ENCODE peak calls at places on chromosomes 2 and 18, in seven cellular contexts. Y is HCT116, H is Caco-2, B is A673, O is esophagus squamous epithelium, X is Peyer's patch, L is BE2C. M is an unnamed sample.
A peak's percentile ranks its signal among the peaks of the same experiment; 100 is the strongest.

GRCh38 chr2:36549063-36549662 is 48.8 kb downstream of the FEZ2 start:
- DNase-seq in Y (no peak), H (no peak), B (no peak), O (no peak), X (no peak), L (no peak), M (no peak)

GRCh38 chr2:239175181-239175580 is 225.6 kb downstream of the HDAC4 start:
- DNase-seq in Y (no peak), H (no peak), B (no peak), O (no peak), X (peak; percentile 4), L (peak; percentile 0), M (no peak)

GRCh38 chr2:231399046-231399852 is 3.7 kb downstream of the B3GNT7 start:
- DNase-seq in Y (no peak), H (no peak), B (no peak), O (no peak), X (no peak), L (no peak), M (no peak)

GRCh38 chr18:23373564-23373963 is 79.5 kb upstream of the RIOK3 start:
- DNase-seq in Y (no peak), H (no peak), B (no peak), O (no peak), X (no peak), L (no peak), M (no peak)

GRCh38 chr2:18731661-18732060 is 142.3 kb upstream of the NT5C1B start:
- DNase-seq in Y (no peak), H (no peak), B (no peak), O (no peak), X (no peak), L (no peak), M (no peak)

GRCh38 chr2:127570282-127571250 is 35.1 kb downstream of the MYO7B start:
- DNase-seq in Y (no peak), H (no peak), B (no peak), O (no peak), X (no peak), L (no peak), M (no peak)

GRCh38 chr18:55343396-55344073 is 244.5 kb downstream of the TCF4 start:
- DNase-seq in Y (no peak), H (no peak), B (peak; percentile 92), O (no peak), X (no peak), L (no peak), M (no peak)

GRCh38 chr2:16318474-16319195 is 347.0 kb downstream of the CYRIA start:
- DNase-seq in Y (no peak), H (peak; percentile 71), B (no peak), O (no peak), X (no peak), L (peak; percentile 100), M (no peak)

GRCh38 chr2:28566441-28567075 is 70.7 kb downstream of the PLB1 start:
- DNase-seq in Y (peak; percentile 60), H (peak; percentile 93), B (peak; percentile 90), O (no peak), X (peak; percentile 92), L (peak; percentile 88), M (peak; percentile 96)

GRCh38 chr18:13513015-13513414 is 213.3 kb downstream of the FAM210A start:
- DNase-seq in Y (no peak), H (no peak), B (no peak), O (no peak), X (no peak), L (peak; percentile 18), M (no peak)

GRCh38 chr2:66568650-66569300 is 133.8 kb downstream of the MEIS1 start:
- DNase-seq in Y (no peak), H (no peak), B (no peak), O (no peak), X (no peak), L (no peak), M (no peak)

GRCh38 chr2:11368059-11368572 is 23.7 kb upstream of the ROCK2 start:
- DNase-seq in Y (no peak), H (no peak), B (no peak), O (no peak), X (no peak), L (no peak), M (no peak)

GRCh38 chr2:60409207-60409871 is 144.1 kb downstream of the BCL11A start:
- DNase-seq in Y (no peak), H (no peak), B (no peak), O (no peak), X (no peak), L (no peak), M (no peak)

GRCh38 chr2:60406192-60406591 is 147.3 kb downstream of the BCL11A start:
- DNase-seq in Y (no peak), H (no peak), B (no peak), O (no peak), X (no peak), L (no peak), M (no peak)

GRCh38 chr2:60407398-60407797 is 146.1 kb downstream of the BCL11A start:
- DNase-seq in Y (no peak), H (no peak), B (no peak), O (no peak), X (no peak), L (peak; percentile 35), M (no peak)

GRCh38 chr2:60400462-60400861 is 153.0 kb downstream of the BCL11A start:
- DNase-seq in Y (no peak), H (no peak), B (no peak), O (no peak), X (no peak), L (no peak), M (no peak)

GRCh38 chr2:60405266-60405665 is 148.2 kb downstream of the BCL11A start:
- DNase-seq in Y (no peak), H (no peak), B (no peak), O (no peak), X (no peak), L (no peak), M (no peak)
- TF ChIP-seq CTCF in Y (no peak), H (no peak), B (no peak), O (no peak), X (no peak), L (no peak), M (no peak)

GRCh38 chr2:33417093-33417492 is 59.4 kb upstream of the RASGRP3 start:
- DNase-seq in Y (no peak), H (no peak), B (no peak), O (no peak), X (no peak), L (no peak), M (no peak)

GRCh38 chr2:33425156-33425555 is 51.3 kb upstream of the RASGRP3 start:
- DNase-seq in Y (no peak), H (no peak), B (no peak), O (no peak), X (no peak), L (no peak), M (no peak)

GRCh38 chr2:33420726-33421125 is 55.7 kb upstream of the RASGRP3 start:
- DNase-seq in Y (no peak), H (no peak), B (no peak), O (no peak), X (no peak), L (no peak), M (no peak)

GRCh38 chr2:33421820-33422219 is 54.6 kb upstream of the RASGRP3 start:
- DNase-seq in Y (no peak), H (no peak), B (no peak), O (no peak), X (no peak), L (no peak), M (no peak)

GRCh38 chr2:33419548-33420255 is 56.7 kb upstream of the RASGRP3 start:
- DNase-seq in Y (no peak), H (no peak), B (no peak), O (no peak), X (no peak), L (no peak), M (no peak)
- TF ChIP-seq CTCF in Y (no peak), H (no peak), B (no peak), O (no peak), X (no peak), L (no peak), M (no peak)

GRCh38 chr2:163573652-163574051 is 162.2 kb downstream of the FIGN start:
- DNase-seq in Y (no peak), H (peak; percentile 27), B (no peak), O (no peak), X (no peak), L (no peak), M (no peak)

GRCh38 chr2:163570391-163570790 is 165.4 kb downstream of the FIGN start:
- DNase-seq in Y (no peak), H (no peak), B (no peak), O (no peak), X (no peak), L (no peak), M (no peak)

GRCh38 chr2:163571423-163572102 is 164.2 kb downstream of the FIGN start:
- DNase-seq in Y (no peak), H (no peak), B (no peak), O (no peak), X (no peak), L (no peak), M (no peak)

GRCh38 chr2:163574309-163574708 is 161.5 kb downstream of the FIGN start:
- DNase-seq in Y (no peak), H (no peak), B (no peak), O (no peak), X (no peak), L (no peak), M (no peak)
- TF ChIP-seq CTCF in Y (no peak), H (no peak), B (no peak), O (no peak), X (no peak), L (no peak), M (no peak)

GRCh38 chr2:9107168-9108025 is 99.2 kb upstream of the ASAP2 start:
- DNase-seq in Y (no peak), H (no peak), B (no peak), O (no peak), X (no peak), L (no peak), M (no peak)

GRCh38 chr2:9108210-9108967 is 98.2 kb upstream of the ASAP2 start:
- DNase-seq in Y (no peak), H (no peak), B (no peak), O (no peak), X (no peak), L (no peak), M (no peak)

GRCh38 chr2:9106338-9107167 is 100.1 kb upstream of the ASAP2 start:
- DNase-seq in Y (no peak), H (no peak), B (peak; percentile 72), O (no peak), X (no peak), L (no peak), M (no peak)

GRCh38 chr2:9103663-9104277 is 100.3 kb upstream of the MBOAT2 start:
- DNase-seq in Y (no peak), H (peak; percentile 56), B (no peak), O (no peak), X (no peak), L (no peak), M (no peak)

DNA sequence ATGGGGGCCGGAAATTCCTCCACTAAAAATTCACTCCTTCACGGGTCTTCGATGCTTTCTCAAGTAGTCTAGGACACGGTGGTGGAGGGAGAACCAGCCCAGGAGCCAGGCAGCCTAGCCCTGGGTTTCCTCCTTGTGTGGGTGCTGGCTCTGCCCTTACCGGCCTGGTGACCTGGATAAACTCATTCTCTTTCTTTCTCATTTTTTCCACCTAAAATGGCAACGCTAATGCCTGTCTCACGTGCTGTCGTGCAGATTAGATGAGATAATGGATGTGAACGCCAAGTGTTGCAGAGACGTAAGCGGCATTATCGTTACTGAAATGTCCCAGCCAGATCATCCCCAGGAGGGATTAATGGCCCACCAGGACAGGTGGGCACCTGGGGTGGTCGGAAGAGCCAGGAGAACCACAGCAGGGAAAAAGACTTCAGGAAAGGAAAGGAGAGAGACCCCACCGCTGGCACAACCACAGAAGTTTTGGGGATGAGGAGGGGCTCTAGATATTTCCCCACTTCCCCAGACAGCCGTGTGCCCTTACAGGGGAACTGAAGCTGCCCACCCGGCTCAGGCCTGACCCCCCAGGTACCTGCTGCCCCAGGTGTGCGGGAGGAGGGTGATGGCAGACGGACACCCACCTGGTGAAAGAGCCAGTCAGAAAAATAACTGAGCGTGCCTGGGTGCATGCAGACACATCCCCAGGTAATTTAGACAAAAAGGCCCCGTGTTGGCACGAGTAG is 100.8 kb upstream of the ASAP2 start:
- DNase-seq in Y (no peak), H (no peak), B (no peak), O (no peak), X (no peak), L (no peak), M (no peak)
- TF ChIP-seq CTCF in Y (no peak), H (no peak), B (no peak), O (no peak), X (no peak), L (no peak), M (no peak)